ENCODE peak calls at places on chromosomes 3 and 15, in eight cellular contexts. One of them, this sample, is unnamed.

GRCh38 chr3:96416549-96417255 is 397.7 kb upstream of the EPHA6 start:
- DNase-seq in NCI-H1092 treated with DMSO at 0.1 percent for 48 hours: no peak
- DNase-seq in ELR: no peak
- DNase-seq in IMR-90: no peak
- DNase-seq in MCF 10A: no peak
- DNase-seq in EH: no peak
- DNase-seq in HS-5: no peak
- DNase-seq in fibroblast of gingiva: no peak
- DNase-seq in this sample: no peak

GRCh38 chr3:71784201-71784913 is 591 bp downstream of the PROK2 start:
- DNase-seq in HS-5: no peak
- DNase-seq in NCI-H1092 treated with DMSO at 0.1 percent for 48 hours: no peak
- DNase-seq in IMR-90: no peak
- DNase-seq in ELR: no peak
- DNase-seq in EH: no peak
- DNase-seq in fibroblast of gingiva: no peak
- DNase-seq in MCF 10A: no peak
- DNase-seq in this sample: no peak

GRCh38 chr3:184443831-184444230 is 64.0 kb downstream of the CHRD start:
- DNase-seq in EH: no peak
- DNase-seq in fibroblast of gingiva: no peak
- DNase-seq in ELR: no peak
- DNase-seq in HS-5: no peak
- DNase-seq in IMR-90: no peak
- DNase-seq in NCI-H1092 treated with DMSO at 0.1 percent for 48 hours: no peak
- DNase-seq in MCF 10A: no peak
- DNase-seq in this sample: no peak

GRCh38 chr3:154421067-154421466 is 8.9 kb downstream of the GPR149 start:
- DNase-seq in IMR-90: no peak
- DNase-seq in fibroblast of gingiva: no peak
- DNase-seq in HS-5: no peak
- DNase-seq in MCF 10A: peak
- DNase-seq in NCI-H1092 treated with DMSO at 0.1 percent for 48 hours: no peak
- DNase-seq in ELR: peak
- DNase-seq in EH: peak
- DNase-seq in this sample: no peak

GRCh38 chr3:153443961-153444360 is 281.9 kb downstream of the RAP2B start:
- DNase-seq in ELR: peak
- DNase-seq in NCI-H1092 treated with DMSO at 0.1 percent for 48 hours: peak
- DNase-seq in fibroblast of gingiva: no peak
- DNase-seq in MCF 10A: peak
- DNase-seq in HS-5: no peak
- DNase-seq in IMR-90: peak
- DNase-seq in EH: no peak
- DNase-seq in this sample: no peak

GRCh38 chr3:17158941-17159682 is 274.4 kb downstream of the PLCL2 start:
- DNase-seq in HS-5: no peak
- DNase-seq in EH: peak
- DNase-seq in ELR: peak
- DNase-seq in fibroblast of gingiva: no peak
- DNase-seq in NCI-H1092 treated with DMSO at 0.1 percent for 48 hours: no peak
- DNase-seq in IMR-90: peak
- DNase-seq in MCF 10A: peak
- DNase-seq in this sample: peak

GRCh38 chr3:94234177-94234788 is 171.4 kb downstream of the NSUN3 start:
- DNase-seq in HS-5: peak
- DNase-seq in fibroblast of gingiva: peak
- DNase-seq in IMR-90: peak
- DNase-seq in MCF 10A: peak
- DNase-seq in NCI-H1092 treated with DMSO at 0.1 percent for 48 hours: peak
- DNase-seq in ELR: peak
- DNase-seq in EH: peak
- DNase-seq in this sample: peak

GRCh38 chr15:95850837-95851236 is 479.7 kb upstream of the NR2F2 start:
- DNase-seq in MCF 10A: no peak
- DNase-seq in IMR-90: no peak
- DNase-seq in HS-5: no peak
- DNase-seq in EH: no peak
- DNase-seq in fibroblast of gingiva: no peak
- DNase-seq in NCI-H1092 treated with DMSO at 0.1 percent for 48 hours: no peak
- DNase-seq in ELR: no peak
- DNase-seq in this sample: no peak

GRCh38 chr3:108180214-108180613 is 42.0 kb downstream of the IFT57 start:
- DNase-seq in ELR: peak
- DNase-seq in HS-5: peak
- DNase-seq in NCI-H1092 treated with DMSO at 0.1 percent for 48 hours: peak
- DNase-seq in EH: peak
- DNase-seq in fibroblast of gingiva: peak
- DNase-seq in MCF 10A: peak
- DNase-seq in IMR-90: peak
- DNase-seq in this sample: peak

GRCh38 chr15:70461992-70462391 is 301.4 kb downstream of the UACA start:
- DNase-seq in fibroblast of gingiva: no peak
- DNase-seq in HS-5: no peak
- DNase-seq in NCI-H1092 treated with DMSO at 0.1 percent for 48 hours: no peak
- DNase-seq in IMR-90: no peak
- DNase-seq in ELR: no peak
- DNase-seq in MCF 10A: no peak
- DNase-seq in EH: no peak
- DNase-seq in this sample: no peak

GRCh38 chr3:27114684-27115083 is 254.5 kb downstream of the NEK10 start:
- DNase-seq in fibroblast of gingiva: no peak
- DNase-seq in ELR: peak
- DNase-seq in EH: no peak
- DNase-seq in HS-5: no peak
- DNase-seq in MCF 10A: peak
- DNase-seq in IMR-90: peak
- DNase-seq in NCI-H1092 treated with DMSO at 0.1 percent for 48 hours: no peak
- DNase-seq in this sample: peak

GRCh38 chr3:131349946-131350347 is 31.6 kb upstream of the NUDT16 start:
- DNase-seq in MCF 10A: peak
- DNase-seq in EH: peak
- DNase-seq in ELR: peak
- DNase-seq in fibroblast of gingiva: peak
- DNase-seq in HS-5: peak
- DNase-seq in IMR-90: peak
- DNase-seq in NCI-H1092 treated with DMSO at 0.1 percent for 48 hours: no peak
- DNase-seq in this sample: peak

GRCh38 chr3:194671511-194671899 is 486 bp downstream of the LSG1 start:
- DNase-seq in NCI-H1092 treated with DMSO at 0.1 percent for 48 hours: peak
- DNase-seq in ELR: peak
- DNase-seq in fibroblast of gingiva: peak
- DNase-seq in HS-5: no peak
- DNase-seq in EH: peak
- DNase-seq in MCF 10A: peak
- DNase-seq in IMR-90: peak
- DNase-seq in this sample: peak

GRCh38 chr15:101269479-101270223 is 7.6 kb downstream of the SELENOS start:
- DNase-seq in fibroblast of gingiva: no peak
- DNase-seq in MCF 10A: peak
- DNase-seq in IMR-90: no peak
- DNase-seq in HS-5: no peak
- DNase-seq in ELR: no peak
- DNase-seq in NCI-H1092 treated with DMSO at 0.1 percent for 48 hours: no peak
- DNase-seq in EH: peak
- DNase-seq in this sample: no peak

GRCh38 chr3:48492461-48493202 is 11.3 kb downstream of the SHISA5 start:
- DNase-seq in ELR: no peak
- DNase-seq in EH: peak
- DNase-seq in fibroblast of gingiva: no peak
- DNase-seq in NCI-H1092 treated with DMSO at 0.1 percent for 48 hours: no peak
- DNase-seq in HS-5: no peak
- DNase-seq in MCF 10A: peak
- DNase-seq in IMR-90: no peak
- DNase-seq in this sample: no peak

GRCh38 chr15:100307241-100307855 is 34.4 kb downstream of the ADAMTS17 start:
- DNase-seq in MCF 10A: no peak
- DNase-seq in NCI-H1092 treated with DMSO at 0.1 percent for 48 hours: peak
- DNase-seq in IMR-90: no peak
- DNase-seq in ELR: no peak
- DNase-seq in EH: no peak
- DNase-seq in fibroblast of gingiva: no peak
- DNase-seq in HS-5: no peak
- DNase-seq in this sample: no peak

GRCh38 chr15:70505411-70505919 is 257.9 kb downstream of the UACA start:
- DNase-seq in MCF 10A: peak
- DNase-seq in IMR-90: peak
- DNase-seq in fibroblast of gingiva: peak
- DNase-seq in EH: peak
- DNase-seq in ELR: peak
- DNase-seq in HS-5: no peak
- DNase-seq in NCI-H1092 treated with DMSO at 0.1 percent for 48 hours: no peak
- DNase-seq in this sample: peak

GRCh38 chr15:78024141-78024567 is 53.4 kb downstream of the TBC1D2B start:
- DNase-seq in MCF 10A: no peak
- DNase-seq in fibroblast of gingiva: no peak
- DNase-seq in EH: no peak
- DNase-seq in IMR-90: peak
- DNase-seq in NCI-H1092 treated with DMSO at 0.1 percent for 48 hours: no peak
- DNase-seq in HS-5: no peak
- DNase-seq in ELR: no peak
- DNase-seq in this sample: no peak

GRCh38 chr15:90401499-90401898 is 13.5 kb downstream of the IQGAP1 start:
- DNase-seq in HS-5: no peak
- DNase-seq in IMR-90: no peak
- DNase-seq in EH: no peak
- DNase-seq in fibroblast of gingiva: no peak
- DNase-seq in ELR: no peak
- DNase-seq in NCI-H1092 treated with DMSO at 0.1 percent for 48 hours: no peak
- DNase-seq in MCF 10A: no peak
- DNase-seq in this sample: no peak

GRCh38 chr3:24120434-24120833 is 175.3 kb downstream of the NR1D2 start:
- DNase-seq in EH: no peak
- DNase-seq in IMR-90: no peak
- DNase-seq in HS-5: no peak
- DNase-seq in fibroblast of gingiva: no peak
- DNase-seq in NCI-H1092 treated with DMSO at 0.1 percent for 48 hours: no peak
- DNase-seq in ELR: no peak
- DNase-seq in MCF 10A: no peak
- DNase-seq in this sample: no peak